ENCODE peak calls at places on chromosomes 2 and 18, in nine cellular contexts. S is stomach, Y is H1, P is upper lobe of left lung, Z is A549, N is tibial nerve, R is ovary, A is SK-N-SH, B is sigmoid colon. F is an unnamed sample.

GRCh38 chr18:63477972-63478371 is 1.2 kb downstream of the SERPINB5 start:
- DNase-seq in S (no peak), Y (no peak), P (no peak), Z (no peak), N (no peak), R (no peak), A (no peak), B (no peak), F (no peak)

GRCh38 chr2:190696792-190697398 is 48.0 kb downstream of the NAB1 start:
- DNase-seq in S (no peak), Y (no peak), P (no peak), Z (no peak), N (no peak), R (no peak), A (no peak), B (no peak), F (no peak)

GRCh38 chr2:92073036-92073814 is 2798.0 kb upstream of the TEKT4 start:
- DNase-seq in S (peak), Y (no peak), P (no peak), Z (no peak), N (no peak), R (peak), A (peak), B (peak), F (peak)

GRCh38 chr2:190978389-190979053 is 35.5 kb downstream of the STAT1 start:
- DNase-seq in S (no peak), Y (no peak), P (no peak), Z (no peak), N (no peak), R (no peak), A (no peak), B (no peak), F (no peak)

GRCh38 chr18:22470511-22471181 is 52.9 kb upstream of the CTAGE1 start:
- DNase-seq in S (peak), Y (no peak), P (peak), Z (no peak), N (no peak), R (no peak), A (no peak), B (no peak), F (no peak)

GRCh38 chr18:42108071-42108470 is 153.0 kb downstream of the PIK3C3 start:
- DNase-seq in S (no peak), Y (no peak), P (no peak), Z (no peak), N (no peak), R (no peak), A (no peak), B (no peak), F (no peak)

GRCh38 chr18:36942264-36942663 is 113.3 kb downstream of the KIAA1328 start:
- DNase-seq in S (no peak), Y (no peak), P (no peak), Z (peak), N (no peak), R (no peak), A (peak), B (no peak), F (no peak)

GRCh38 chr2:174692256-174692830 is 71.9 kb downstream of the CHRNA1 start:
- DNase-seq in S (no peak), Y (no peak), P (no peak), Z (no peak), N (no peak), R (no peak), A (no peak), B (no peak), F (no peak)

GRCh38 chr18:25827961-25828561 is 262.4 kb downstream of the SS18 start:
- DNase-seq in S (no peak), Y (no peak), P (no peak), Z (no peak), N (no peak), R (no peak), A (peak), B (no peak), F (no peak)

GRCh38 chr2:29398384-29399237 is 283.4 kb downstream of the CLIP4 start:
- DNase-seq in S (no peak), Y (no peak), P (no peak), Z (no peak), N (no peak), R (no peak), A (peak), B (no peak), F (no peak)

GRCh38 chr18:74625157-74625556 is 27.5 kb downstream of the ZNF407 start:
- DNase-seq in S (no peak), Y (no peak), P (no peak), Z (no peak), N (no peak), R (no peak), A (no peak), B (no peak), F (no peak)
- TF ChIP-seq EP300 in S (no peak), Y (no peak), P (no peak), Z (no peak), N (no peak), R (no peak), A (no peak), B (no peak), F (no peak)

GRCh38 chr18:24268784-24269550 is 128.7 kb downstream of the OSBPL1A start:
- DNase-seq in S (no peak), Y (no peak), P (no peak), Z (no peak), N (no peak), R (no peak), A (no peak), B (no peak), F (no peak)

GRCh38 chr18:24271381-24272331 is 126.0 kb downstream of the OSBPL1A start:
- DNase-seq in S (peak), Y (peak), P (peak), Z (peak), N (peak), R (peak), A (peak), B (peak), F (peak)

GRCh38 chr18:24267878-24268277 is 129.0 kb downstream of the CABYR start:
- DNase-seq in S (no peak), Y (no peak), P (no peak), Z (no peak), N (no peak), R (no peak), A (no peak), B (no peak), F (no peak)

GRCh38 chr18:24270937-24271380 is 126.7 kb downstream of the OSBPL1A start:
- DNase-seq in S (no peak), Y (no peak), P (no peak), Z (no peak), N (peak), R (no peak), A (no peak), B (no peak), F (no peak)

DNA sequence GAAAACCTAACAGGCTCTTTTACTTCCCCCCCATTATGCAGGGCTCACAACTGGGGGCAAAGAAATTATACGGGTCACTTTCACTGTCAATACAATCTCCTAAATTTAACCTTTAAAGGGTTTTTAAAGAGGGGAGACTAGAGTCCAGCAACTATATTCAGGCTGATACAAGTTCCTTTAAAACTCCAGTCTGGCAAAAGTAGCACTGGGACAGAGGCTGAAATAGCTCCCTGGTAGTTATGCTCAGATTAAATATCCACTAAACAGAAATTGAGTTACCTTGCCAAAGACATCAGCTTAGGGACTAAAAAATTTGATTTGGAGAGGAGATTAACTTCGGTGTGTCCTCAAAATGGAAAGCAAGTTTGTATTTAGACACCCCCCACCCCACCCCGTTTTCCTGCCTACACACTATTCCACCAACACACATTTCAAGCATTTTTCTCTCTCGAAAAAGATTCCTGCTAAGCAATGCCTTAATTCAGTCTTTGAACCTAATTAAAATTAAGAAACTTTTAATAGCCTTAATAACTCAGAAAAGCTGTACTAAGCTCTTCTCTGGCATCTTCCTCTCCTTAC is 127.2 kb downstream of the OSBPL1A start:
- DNase-seq in S (no peak), Y (no peak), P (no peak), Z (no peak), N (no peak), R (no peak), A (no peak), B (no peak), F (no peak)
- H3K4me3 ChIP-seq in S (peak), Y (peak), P (peak), Z (peak), N (peak), R (peak), A (peak), B (peak), F (peak)

DNA sequence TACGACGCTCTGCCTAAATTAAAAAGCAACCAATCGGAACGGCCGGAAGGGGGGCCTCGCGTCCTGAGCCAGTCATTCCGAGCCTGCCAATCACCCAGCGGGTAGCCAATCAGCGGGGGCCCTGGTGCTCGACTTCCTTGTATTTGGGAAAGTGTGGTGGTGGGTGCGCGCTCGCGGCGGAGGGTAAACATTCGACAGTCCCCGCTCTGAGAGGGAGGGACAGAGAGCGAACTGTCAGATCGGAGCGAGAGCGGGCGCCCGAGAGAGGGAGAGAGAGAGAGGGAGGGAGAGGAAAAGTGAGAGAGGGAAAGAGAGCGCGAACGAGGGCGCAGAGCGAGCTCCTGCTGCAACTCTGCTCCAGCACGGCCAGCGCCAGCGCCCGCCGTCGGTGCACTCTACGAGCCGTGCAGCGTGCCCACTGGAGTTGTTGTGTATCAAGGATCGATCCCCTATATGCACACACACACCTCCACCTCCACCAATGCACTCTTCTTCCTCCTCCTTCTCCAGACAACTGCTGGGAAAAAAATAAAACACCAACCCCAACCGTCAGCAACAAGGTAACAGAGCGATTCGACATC is at the start of gene POU3F3:
- DNase-seq in S (no peak), Y (peak), P (peak), Z (peak), N (no peak), R (peak), A (peak), B (peak), F (peak)
- TF ChIP-seq EP300 in S (no peak), Y (peak), P (no peak), Z (no peak), N (no peak), R (no peak), A (no peak), B (no peak), F (no peak)

GRCh38 chr2:73979686-73980085 is 5.0 kb upstream of the TET3 start:
- DNase-seq in S (no peak), Y (no peak), P (peak), Z (no peak), N (no peak), R (no peak), A (no peak), B (no peak), F (no peak)

GRCh38 chr2:73979021-73979420 is 5.7 kb upstream of the TET3 start:
- DNase-seq in S (no peak), Y (no peak), P (no peak), Z (no peak), N (no peak), R (no peak), A (no peak), B (no peak), F (no peak)

GRCh38 chr2:73982140-73982617 is 2.5 kb upstream of the TET3 start:
- DNase-seq in S (peak), Y (no peak), P (peak), Z (no peak), N (no peak), R (no peak), A (no peak), B (no peak), F (no peak)

GRCh38 chr2:73981081-73981968 is 3.4 kb upstream of the TET3 start:
- DNase-seq in S (peak), Y (peak), P (peak), Z (peak), N (no peak), R (peak), A (peak), B (peak), F (no peak)

DNA sequence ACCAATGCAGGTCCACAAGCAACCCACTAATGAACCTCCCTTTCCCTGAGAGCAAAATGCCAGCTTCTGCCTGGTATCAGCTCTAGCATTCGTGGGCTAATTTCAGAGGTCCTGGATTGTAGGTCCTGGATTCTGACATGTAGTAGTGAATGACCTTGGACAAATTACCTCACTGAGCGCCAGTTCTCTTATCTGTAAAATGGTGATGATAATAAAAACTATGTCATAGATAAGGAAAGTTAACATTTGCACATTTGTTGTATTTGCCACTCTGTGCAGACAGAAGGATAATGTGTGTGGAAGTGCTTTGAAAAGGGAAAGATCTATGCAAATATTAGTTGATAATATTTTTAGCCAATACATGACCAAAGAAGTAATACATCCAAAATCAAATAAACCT is 4.1 kb upstream of the TET3 start:
- DNase-seq in S (no peak), Y (no peak), P (no peak), Z (no peak), N (no peak), R (no peak), A (no peak), B (no peak), F (no peak)
- H3K4me3 ChIP-seq in S (no peak), Y (peak), P (no peak), Z (peak), N (no peak), R (no peak), A (no peak), B (no peak), F (peak)

DNA sequence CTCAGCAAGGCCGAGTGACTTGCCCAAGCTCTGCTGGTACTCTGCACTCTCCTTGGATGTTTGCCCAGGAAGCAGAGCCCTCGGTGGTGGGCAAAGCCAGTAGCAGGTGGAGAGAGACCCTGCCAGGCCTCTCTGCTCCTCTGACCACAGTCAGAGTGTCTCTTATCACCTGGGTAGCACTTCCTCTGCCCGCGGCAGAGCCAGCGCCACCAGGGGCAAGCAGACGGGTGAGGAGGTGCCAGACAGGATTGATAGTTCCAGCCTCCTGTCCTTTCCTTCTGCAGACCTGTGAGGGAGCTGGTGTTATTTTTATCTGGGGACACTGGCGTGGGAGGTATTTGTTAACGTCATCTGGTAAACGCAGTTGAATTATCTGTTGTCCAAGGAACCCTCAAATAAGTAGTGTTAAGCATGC is 152.9 kb downstream of the SMAD7 start:
- DNase-seq in S (no peak), Y (no peak), P (peak), Z (no peak), N (no peak), R (peak), A (peak), B (peak), F (no peak)
- TF ChIP-seq EP300 in S (no peak), Y (no peak), P (no peak), Z (no peak), N (no peak), R (no peak), A (peak), B (no peak), F (no peak)

GRCh38 chr2:6866239-6866745 is 585 bp upstream of the CMPK2 start:
- DNase-seq in S (peak), Y (no peak), P (peak), Z (peak), N (no peak), R (peak), A (peak), B (peak), F (no peak)

GRCh38 chr2:6864251-6864758 is 1.4 kb downstream of the CMPK2 start:
- DNase-seq in S (no peak), Y (no peak), P (no peak), Z (no peak), N (no peak), R (no peak), A (no peak), B (no peak), F (no peak)

GRCh38 chr2:6863792-6864191 is 1.9 kb downstream of the CMPK2 start:
- DNase-seq in S (no peak), Y (no peak), P (no peak), Z (no peak), N (no peak), R (no peak), A (peak), B (peak), F (no peak)

GRCh38 chr2:6865346-6866238 is at the start of gene CMPK2:
- DNase-seq in S (peak), Y (peak), P (peak), Z (peak), N (no peak), R (peak), A (peak), B (peak), F (peak)

DNA sequence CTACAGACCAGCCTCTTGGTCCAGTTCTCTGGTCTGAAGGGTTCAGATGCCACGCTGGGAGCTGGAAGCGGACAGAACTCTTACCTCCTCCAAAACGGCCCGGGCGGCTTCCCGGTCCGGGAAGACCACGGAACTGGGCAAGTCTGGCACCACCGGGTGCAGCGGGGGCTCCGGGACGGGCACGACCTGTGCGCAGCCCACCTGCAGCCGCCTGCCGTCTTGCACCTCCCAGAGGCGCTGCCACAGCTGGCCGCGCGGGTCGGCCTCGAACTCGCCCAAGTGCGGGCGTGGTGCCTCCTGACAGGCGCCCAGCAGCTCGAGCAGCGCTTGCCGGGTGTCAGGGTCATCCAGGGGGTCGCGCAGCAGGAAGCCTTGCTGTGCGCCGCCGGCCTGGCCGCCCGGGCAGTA is 765 bp downstream of the CMPK2 start:
- DNase-seq in S (peak), Y (peak), P (no peak), Z (no peak), N (no peak), R (peak), A (no peak), B (peak), F (no peak)
- H3K4me3 ChIP-seq in S (peak), Y (peak), P (peak), Z (peak), N (peak), R (peak), A (peak), B (peak), F (peak)

DNA sequence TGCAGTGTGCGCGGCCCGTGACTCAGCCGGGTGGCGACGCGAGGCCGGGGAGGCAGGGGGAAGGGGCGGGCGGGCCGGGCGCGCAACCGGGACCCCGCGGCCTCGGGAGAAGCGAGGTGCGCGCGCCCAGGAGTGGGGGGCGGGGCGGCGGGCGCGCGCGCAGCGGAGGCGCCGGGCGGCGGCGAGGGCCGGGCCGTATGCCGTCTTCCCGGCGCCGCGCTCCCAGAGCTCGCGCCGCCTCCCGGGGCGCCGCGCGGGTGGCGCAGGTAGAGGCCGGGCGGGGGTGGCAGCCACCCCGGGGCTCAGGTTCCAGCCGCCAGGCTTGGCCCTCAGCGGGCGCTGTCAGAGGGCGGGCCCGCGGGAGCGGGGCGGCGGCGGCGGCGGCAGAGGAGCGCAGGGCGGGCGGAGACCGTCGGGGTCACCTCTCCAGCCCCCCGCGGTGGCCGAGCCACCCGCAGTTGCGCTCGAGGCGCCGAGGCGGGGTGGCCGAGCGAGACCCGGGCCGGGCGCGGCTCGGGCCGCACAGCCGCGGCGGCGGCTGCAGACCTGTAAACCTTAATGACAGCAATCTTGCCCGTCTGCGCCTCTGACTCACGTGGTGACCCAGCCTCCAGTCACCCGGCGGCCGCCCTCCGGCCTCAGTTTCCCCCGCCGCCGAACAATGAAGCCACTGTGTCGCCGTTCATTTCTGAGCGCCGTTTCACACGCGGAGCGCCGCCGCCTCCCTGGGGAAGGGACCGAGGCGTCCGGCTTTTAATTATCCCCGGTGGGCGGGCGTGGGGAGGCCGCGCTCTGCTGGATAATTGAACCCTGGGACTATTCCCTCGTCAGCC is 25.3 kb upstream of the SMAD7 start:
- DNase-seq in S (peak), Y (peak), P (peak), Z (peak), N (no peak), R (peak), A (peak), B (no peak), F (no peak)
- TF ChIP-seq EP300 in S (no peak), Y (no peak), P (no peak), Z (no peak), N (no peak), R (no peak), A (no peak), B (no peak), F (no peak)